ENCODE peak calls at places on chromosomes 16 and 17, in five cellular contexts. One of them, this sample, is unnamed.

GRCh38 chr17:1612400-1612799 is 16.2 kb downstream of the SLC43A2 start:
- DNase-seq in NCI-H345: no peak
- DNase-seq in sciatic nerve: no peak
- DNase-seq in GM12865: no peak
- DNase-seq in NCI-H1436: no peak
- DNase-seq in this sample: no peak

GRCh38 chr16:55479560-55480197 is 681 bp downstream of the MMP2 start:
- DNase-seq in NCI-H345: no peak
- DNase-seq in sciatic nerve: no peak
- DNase-seq in GM12865: no peak
- DNase-seq in NCI-H1436: no peak
- DNase-seq in this sample: no peak

GRCh38 chr17:75313941-75314550 is 24.8 kb upstream of the SLC25A19 start:
- DNase-seq in NCI-H345: no peak
- DNase-seq in sciatic nerve: no peak
- DNase-seq in GM12865: peak
- DNase-seq in NCI-H1436: no peak
- DNase-seq in this sample: no peak

GRCh38 chr17:81139428-81139827 is 25.9 kb upstream of the PVALEF start:
- DNase-seq in NCI-H345: no peak
- DNase-seq in sciatic nerve: no peak
- DNase-seq in GM12865: no peak
- DNase-seq in NCI-H1436: no peak
- DNase-seq in this sample: no peak

GRCh38 chr17:18315498-18316360 is 636 bp downstream of the SMCR8 start:
- DNase-seq in NCI-H345: no peak
- DNase-seq in sciatic nerve: no peak
- DNase-seq in GM12865: no peak
- DNase-seq in NCI-H1436: no peak
- DNase-seq in this sample: no peak

GRCh38 chr17:266701-267656 is 85.5 kb upstream of the DOC2B start:
- DNase-seq in NCI-H345: no peak
- DNase-seq in sciatic nerve: peak
- DNase-seq in GM12865: no peak
- DNase-seq in NCI-H1436: no peak
- DNase-seq in this sample: no peak

GRCh38 chr16:87951550-87952538 is 610 bp downstream of the BANP start:
- DNase-seq in NCI-H345: no peak
- DNase-seq in sciatic nerve: peak
- DNase-seq in GM12865: peak
- DNase-seq in NCI-H1436: no peak
- DNase-seq in this sample: no peak

GRCh38 chr16:7140899-7141298 is 191.7 kb upstream of the RBFOX1 start:
- DNase-seq in NCI-H345: no peak
- DNase-seq in sciatic nerve: no peak
- DNase-seq in GM12865: no peak
- DNase-seq in NCI-H1436: no peak
- DNase-seq in this sample: no peak

GRCh38 chr17:247767-248166 is 66.3 kb upstream of the DOC2B start:
- DNase-seq in NCI-H345: no peak
- DNase-seq in sciatic nerve: peak
- DNase-seq in GM12865: no peak
- DNase-seq in NCI-H1436: no peak
- DNase-seq in this sample: no peak